ENCODE peak calls at places on chromosomes 11 and 22, in four cellular contexts. F is effector CD4-positive, alpha-beta T cell; D is central memory CD8-positive, alpha-beta T cell; C is LoVo. R is an unnamed sample.

GRCh38 chr11:127017482-127017881 is 16.9 kb upstream of the KIRREL3 start:
- DNase-seq in F (no peak), D (no peak), C (no peak), R (no peak)

GRCh38 chr11:124302756-124303155 is 11.0 kb downstream of the OR8D1 start:
- DNase-seq in F (no peak), D (no peak), C (no peak), R (no peak)

GRCh38 chr11:47786373-47786772 is 19.2 kb upstream of the FNBP4 start:
- DNase-seq in F (no peak), D (no peak), C (no peak), R (no peak)

GRCh38 chr22:29306830-29307657 is 594 bp downstream of the GAS2L1 start:
- DNase-seq in F (no peak), D (no peak), C (peak), R (peak)

GRCh38 chr11:62811659-62812058 is 6.4 kb upstream of the NXF1 start:
- DNase-seq in F (no peak), D (no peak), C (no peak), R (no peak)

GRCh38 chr11:68038718-68039525 is at the start of gene TCIRG1:
- DNase-seq in F (peak), D (no peak), C (peak), R (peak)

GRCh38 chr22:50192825-50193204 is 7.1 kb downstream of the TRABD start:
- DNase-seq in F (peak), D (no peak), C (no peak), R (peak)

GRCh38 chr11:9884601-9885000 is 220.7 kb downstream of the SWAP70 start:
- DNase-seq in F (no peak), D (no peak), C (no peak), R (no peak)

GRCh38 chr11:41031571-41032060 is 427.8 kb downstream of the LRRC4C start:
- DNase-seq in F (no peak), D (no peak), C (no peak), R (no peak)

GRCh38 chr11:78282821-78283220 is 94.1 kb downstream of the USP35 start:
- DNase-seq in F (no peak), D (no peak), C (no peak), R (no peak)

GRCh38 chr11:70612459-70613141 is 214.3 kb downstream of the CTTN start:
- DNase-seq in F (no peak), D (no peak), C (no peak), R (no peak)

GRCh38 chr22:40412441-40412840 is 42.0 kb downstream of the SGSM3 start:
- DNase-seq in F (no peak), D (no peak), C (no peak), R (no peak)

GRCh38 chr22:37476389-37477329 is 9.5 kb downstream of the MFNG start:
- DNase-seq in F (no peak), D (no peak), C (no peak), R (no peak)

GRCh38 chr11:62410972-62411371 is 7.9 kb upstream of the SCGB1A1 start:
- DNase-seq in F (no peak), D (no peak), C (no peak), R (no peak)

GRCh38 chr11:33775832-33776231 is 1.5 kb upstream of the FBXO3 start:
- DNase-seq in F (no peak), D (no peak), C (no peak), R (no peak)

GRCh38 chr22:45878901-45879551 is 97.9 kb downstream of the WNT7B start:
- DNase-seq in F (no peak), D (no peak), C (no peak), R (peak)

GRCh38 chr11:61794579-61794978 is 1.9 kb downstream of the FEN1 start:
- DNase-seq in F (no peak), D (no peak), C (no peak), R (no peak)

GRCh38 chr11:120326228-120326627 is 1.1 kb downstream of the TLCD5 start:
- DNase-seq in F (no peak), D (no peak), C (no peak), R (no peak)

GRCh38 chr11:79344765-79345164 is 96.1 kb downstream of the TENM4 start:
- DNase-seq in F (no peak), D (no peak), C (no peak), R (no peak)

GRCh38 chr22:23086263-23086662 is 15.9 kb downstream of the GNAZ start:
- DNase-seq in F (no peak), D (no peak), C (no peak), R (no peak)

GRCh38 chr11:107478922-107479321 is 21.3 kb upstream of the CWF19L2 start:
- DNase-seq in F (no peak), D (no peak), C (no peak), R (no peak)

GRCh38 chr11:57662893-57663292 is 5.0 kb upstream of the ZDHHC5 start:
- DNase-seq in F (no peak), D (no peak), C (no peak), R (peak)

GRCh38 chr11:128908391-128909246 is 17.5 kb downstream of the KCNJ5 start:
- DNase-seq in F (no peak), D (no peak), C (peak), R (no peak)

GRCh38 chr11:36411202-36411640 is 98.9 kb downstream of the TRAF6 start:
- DNase-seq in F (no peak), D (no peak), C (no peak), R (no peak)

GRCh38 chr22:44266811-44267760 is 45.7 kb downstream of the SHISAL1 start:
- DNase-seq in F (no peak), D (no peak), C (no peak), R (no peak)

GRCh38 chr11:119486691-119487259 is 63.8 kb upstream of the THY1 start:
- DNase-seq in F (no peak), D (no peak), C (no peak), R (peak)

GRCh38 chr11:2860636-2861035 is 24.9 kb downstream of the CDKN1C start:
- DNase-seq in F (no peak), D (no peak), C (peak), R (no peak)

GRCh38 chr11:2092956-2093412 is 46.2 kb downstream of the IGF2 start:
- DNase-seq in F (peak), D (peak), C (peak), R (peak)

GRCh38 chr11:75717608-75718403 is at the start of gene MOGAT2:
- DNase-seq in F (no peak), D (no peak), C (no peak), R (no peak)

GRCh38 chr22:36330655-36331305 is 57.0 kb downstream of the MYH9 start:
- DNase-seq in F (no peak), D (no peak), C (no peak), R (no peak)